ENCODE peak calls at places on chromosomes 13 and 19, in five cellular contexts. W, N, R, C and K are unnamed samples.
A peak's percentile ranks its signal among the peaks of the same experiment; 100 is the strongest.

GRCh38 chr13:106302011-106302410 is 233.5 kb downstream of the EFNB2 start:
- DNase-seq in N (no peak), R (no peak), W (no peak), C (no peak), K (no peak)

GRCh38 chr13:78709028-78709427 is 50.1 kb upstream of the OBI1 start:
- DNase-seq in R (no peak), C (peak; percentile 9), W (no peak), N (no peak), K (no peak)

GRCh38 chr13:106230450-106230849 is 305.0 kb downstream of the EFNB2 start:
- DNase-seq in W (no peak), C (no peak), R (no peak), N (peak; percentile 22), K (no peak)

GRCh38 chr13:44795176-44795575 is 194.1 kb downstream of the NUFIP1 start:
- DNase-seq in C (no peak), N (no peak), R (no peak), W (no peak), K (no peak)

GRCh38 chr13:26423634-26424033 is 133.8 kb upstream of the WASF3 start:
- DNase-seq in R (peak; percentile 67), N (no peak), C (no peak), W (no peak), K (no peak)

GRCh38 chr19:49533551-49534488 is 6.0 kb downstream of the RCN3 start:
- DNase-seq in N (peak; percentile 44), R (peak; percentile 88), C (no peak), W (peak; percentile 79), K (no peak)

GRCh38 chr19:1861599-1862031 is 1.8 kb downstream of the KLF16 start:
- DNase-seq in R (no peak), N (no peak), C (no peak), W (no peak), K (no peak)

GRCh38 chr19:289651-290538 is 1.3 kb downstream of the PLPP2 start:
- DNase-seq in N (peak; percentile 33), R (peak; percentile 71), C (peak; percentile 57), W (no peak), K (no peak)

GRCh38 chr19:32916969-32917611 is 47.5 kb upstream of the SLC7A9 start:
- DNase-seq in W (no peak), R (no peak), N (no peak), C (no peak), K (no peak)

GRCh38 chr13:112783135-112783945 is 93.5 kb downstream of the ATP11A start:
- DNase-seq in W (peak; percentile 24), N (peak; percentile 57), C (no peak), R (no peak), K (no peak)

GRCh38 chr13:99296270-99296865 is 10.8 kb downstream of the GPR183 start:
- DNase-seq in C (no peak), N (no peak), W (no peak), R (no peak), K (no peak)

GRCh38 chr13:65964672-65965071 is 1265.5 kb downstream of the PCDH9 start:
- DNase-seq in R (no peak), W (no peak), C (no peak), N (peak; percentile 55), K (no peak)

GRCh38 chr13:80251403-80251802 is 89.5 kb downstream of the SPRY2 start:
- DNase-seq in N (peak; percentile 52), R (peak; percentile 22), W (peak; percentile 16), C (no peak), K (no peak)

GRCh38 chr19:10503002-10503789 is at the start of gene KEAP1:
- DNase-seq in C (no peak), N (no peak), R (peak; percentile 52), W (no peak), K (no peak)

GRCh38 chr19:45474941-45475516 is 7.2 kb downstream of the FOSB start:
- DNase-seq in C (no peak), W (no peak), R (peak; percentile 25), N (peak; percentile 34), K (no peak)

GRCh38 chr19:14073925-14074838 is 1.6 kb downstream of the MISP3 start:
- DNase-seq in N (no peak), W (peak; percentile 23), R (peak; percentile 62), C (no peak), K (no peak)
- TF ChIP-seq CTCF in N (no peak), W (no peak), R (no peak), C (no peak), K (no peak)

GRCh38 chr19:30371960-30372824 is at the start of gene ZNF536:
- DNase-seq in W (no peak), R (no peak), N (no peak), C (no peak), K (no peak)
- H3K27me3 ChIP-seq in W (peaks cover 5% of the 10 kb centered on the region), R (peaks cover 89% of the 10 kb centered on the region), N (peaks cover 3% of the 10 kb centered on the region), C (peaks cover 23% of the 10 kb centered on the region), K (no peaks in the 10 kb centered on the region)

GRCh38 chr13:91986771-91987515 is 588.5 kb downstream of the GPC5 start:
- DNase-seq in N (no peak), C (no peak), W (no peak), R (no peak), K (no peak)
- H3K4me3 ChIP-seq in N (no peak overlapping the region), C (no peak overlapping the region), W (no peak overlapping the region), R (no peak overlapping the region), K (no peak overlapping the region)

GRCh38 chr13:88601949-88602348 is 930.8 kb downstream of the SLITRK5 start:
- DNase-seq in R (no peak), N (no peak), C (no peak), W (no peak), K (no peak)
- TF ChIP-seq CTCF in R (no peak), N (no peak), C (no peak), W (no peak), K (no peak)